ENCODE peak calls at places on chromosomes 11 and 22, in eight cellular contexts. D is tibial artery, T is cardiac fibroblast, L is fibroblast of lung, H is mucosa of descending colon, E is hepatocyte, C is lung, Q is transverse colon. M is an unnamed sample.
A peak's percentile ranks its signal among the peaks of the same experiment; 100 is the strongest.

GRCh38 chr22:33330534-33330933 is 272.4 kb upstream of the SYN3 start:
- DNase-seq in L (no peak), D (no peak), Q (no peak), H (no peak), E (no peak), T (no peak), C (no peak), M (no peak)

GRCh38 chr11:2549491-2549875 is 104.7 kb downstream of the KCNQ1 start:
- DNase-seq in E (no peak), T (no peak), Q (peak; percentile 5), L (no peak), C (no peak), H (no peak), D (peak; percentile 53), M (no peak)

GRCh38 chr11:113894421-113894996 is 10.1 kb upstream of the HTR3B start:
- DNase-seq in C (no peak), E (no peak), H (no peak), Q (no peak), D (no peak), L (no peak), T (no peak), M (no peak)

GRCh38 chr11:119178166-119178680 is 7.1 kb upstream of the NHERF4 start:
- DNase-seq in T (no peak), D (no peak), H (no peak), E (no peak), Q (no peak), L (no peak), C (no peak), M (no peak)

GRCh38 chr22:36928826-36929535 is 15.6 kb downstream of the CSF2RB start:
- DNase-seq in Q (no peak), E (no peak), L (no peak), C (no peak), H (no peak), T (no peak), D (no peak), M (no peak)

GRCh38 chr11:2521081-2521480 is 76.3 kb downstream of the KCNQ1 start:
- DNase-seq in D (peak; percentile 35), H (peak; percentile 0), L (no peak), C (no peak), E (no peak), Q (no peak), T (no peak), M (no peak)

GRCh38 chr22:37213941-37214340 is 1.7 kb upstream of the SSTR3 start:
- DNase-seq in E (no peak), T (no peak), L (no peak), H (no peak), D (peak; percentile 41), C (no peak), Q (no peak), M (no peak)

GRCh38 chr11:123419720-123420466 is 10.2 kb upstream of the GRAMD1B start:
- DNase-seq in Q (peak; percentile 15), E (peak; percentile 71), D (no peak), C (no peak), T (no peak), H (peak; percentile 21), L (no peak), M (no peak)

GRCh38 chr11:107505667-107506066 is 48.0 kb upstream of the CWF19L2 start:
- DNase-seq in T (no peak), H (no peak), D (no peak), E (no peak), L (no peak), C (no peak), Q (no peak), M (no peak)

GRCh38 chr22:48394787-48395620 is 1432.7 kb downstream of the BRD1 start:
- DNase-seq in L (no peak), D (peak; percentile 54), E (no peak), C (no peak), T (no peak), H (no peak), Q (no peak), M (no peak)

GRCh38 chr11:18368236-18368635 is 26.1 kb upstream of the LDHA start:
- DNase-seq in E (no peak), C (no peak), H (no peak), Q (no peak), T (peak; percentile 73), D (no peak), L (peak; percentile 75), M (no peak)

GRCh38 chr11:59953463-59954218 is 10.2 kb upstream of the OOSP4A start:
- DNase-seq in L (no peak), D (no peak), C (no peak), E (no peak), T (no peak), H (no peak), Q (no peak), M (no peak)

GRCh38 chr11:129365816-129366215 is 9.8 kb upstream of the BARX2 start:
- DNase-seq in D (no peak), L (no peak), H (no peak), T (no peak), Q (no peak), C (no peak), E (no peak), M (no peak)

GRCh38 chr22:17706451-17706900 is 67.8 kb downstream of the BID start:
- DNase-seq in D (peak; percentile 81), E (peak; percentile 77), T (peak; percentile 95), Q (peak; percentile 54), C (peak; percentile 50), L (peak; percentile 94), H (peak; percentile 54), M (peak; percentile 86)

GRCh38 chr22:36326178-36327161 is 61.3 kb downstream of the MYH9 start:
- DNase-seq in C (no peak), D (peak; percentile 80), Q (no peak), E (no peak), L (no peak), T (peak; percentile 29), H (no peak), M (no peak)

GRCh38 chr11:44389963-44390605 is 80.1 kb upstream of the ALX4 start:
- DNase-seq in L (no peak), D (no peak), H (no peak), C (no peak), Q (no peak), T (no peak), E (no peak), M (no peak)
- TF ChIP-seq CTCF in L (no peak), D (no peak), H (no peak), C (no peak), Q (no peak), T (no peak), E (no peak), M (no peak)

GRCh38 chr11:67585911-67586310 is 2.3 kb downstream of the GSTP1 start:
- DNase-seq in T (no peak), E (no peak), Q (no peak), C (no peak), D (no peak), L (no peak), H (no peak), M (no peak)

GRCh38 chr11:67583319-67584204 is at the start of gene GSTP1:
- DNase-seq in D (peak; percentile 97), Q (peak; percentile 92), C (peak; percentile 90), E (peak; percentile 98), H (peak; percentile 89), L (peak; percentile 87), T (peak; percentile 90), M (peak; percentile 32)

GRCh38 chr11:67586568-67587250 is 3.1 kb downstream of the GSTP1 start:
- DNase-seq in L (no peak), Q (no peak), C (no peak), H (no peak), T (no peak), D (no peak), E (no peak), M (no peak)

GRCh38 chr11:67584205-67584880 is 731 bp downstream of the GSTP1 start:
- DNase-seq in Q (peak; percentile 84), H (peak; percentile 83), L (peak; percentile 62), T (peak; percentile 52), D (peak; percentile 92), E (peak; percentile 81), C (peak; percentile 86), M (peak; percentile 14)

GRCh38 chr11:67584881-67585873 is 1.6 kb downstream of the GSTP1 start:
- DNase-seq in L (no peak), E (peak; percentile 62), T (no peak), C (no peak), Q (no peak), D (no peak), H (no peak), M (no peak)
- H3K4me3 ChIP-seq in L (peak overlapping the region; percentile 83), E (peak overlapping the region; percentile 69), T (peak overlapping the region; percentile 56), C (peak overlapping the region; percentile 67), Q (no peak overlapping the region), D (peak overlapping the region; percentile 69), H (no peak overlapping the region), M (peak overlapping the region; percentile 74)

GRCh38 chr11:43708776-43709175 is 28.2 kb downstream of the HSD17B12 start:
- DNase-seq in L (no peak), C (no peak), T (peak; percentile 18), D (no peak), Q (no peak), E (no peak), H (no peak), M (no peak)
- TF ChIP-seq CTCF in L (no peak), C (no peak), T (no peak), D (peak; percentile 31), Q (no peak), E (peak; percentile 16), H (no peak), M (no peak)

GRCh38 chr22:49573109-49573765 is 254.4 kb downstream of the BRD1 start:
- DNase-seq in L (no peak), E (no peak), H (no peak), Q (peak; percentile 1), C (no peak), T (no peak), D (peak; percentile 56), M (no peak)

GRCh38 chr22:49575703-49576081 is 252.0 kb downstream of the BRD1 start:
- DNase-seq in E (no peak), L (no peak), D (peak; percentile 58), C (no peak), Q (no peak), H (no peak), T (no peak), M (no peak)

GRCh38 chr22:49574205-49574604 is 253.5 kb downstream of the BRD1 start:
- DNase-seq in L (no peak), D (peak; percentile 55), H (no peak), E (no peak), T (no peak), Q (peak; percentile 4), C (no peak), M (no peak)

GRCh38 chr22:49576241-49577141 is 251.2 kb downstream of the BRD1 start:
- DNase-seq in E (no peak), H (no peak), T (no peak), C (no peak), D (peak; percentile 50), Q (peak; percentile 1), L (no peak), M (no peak)

DNA sequence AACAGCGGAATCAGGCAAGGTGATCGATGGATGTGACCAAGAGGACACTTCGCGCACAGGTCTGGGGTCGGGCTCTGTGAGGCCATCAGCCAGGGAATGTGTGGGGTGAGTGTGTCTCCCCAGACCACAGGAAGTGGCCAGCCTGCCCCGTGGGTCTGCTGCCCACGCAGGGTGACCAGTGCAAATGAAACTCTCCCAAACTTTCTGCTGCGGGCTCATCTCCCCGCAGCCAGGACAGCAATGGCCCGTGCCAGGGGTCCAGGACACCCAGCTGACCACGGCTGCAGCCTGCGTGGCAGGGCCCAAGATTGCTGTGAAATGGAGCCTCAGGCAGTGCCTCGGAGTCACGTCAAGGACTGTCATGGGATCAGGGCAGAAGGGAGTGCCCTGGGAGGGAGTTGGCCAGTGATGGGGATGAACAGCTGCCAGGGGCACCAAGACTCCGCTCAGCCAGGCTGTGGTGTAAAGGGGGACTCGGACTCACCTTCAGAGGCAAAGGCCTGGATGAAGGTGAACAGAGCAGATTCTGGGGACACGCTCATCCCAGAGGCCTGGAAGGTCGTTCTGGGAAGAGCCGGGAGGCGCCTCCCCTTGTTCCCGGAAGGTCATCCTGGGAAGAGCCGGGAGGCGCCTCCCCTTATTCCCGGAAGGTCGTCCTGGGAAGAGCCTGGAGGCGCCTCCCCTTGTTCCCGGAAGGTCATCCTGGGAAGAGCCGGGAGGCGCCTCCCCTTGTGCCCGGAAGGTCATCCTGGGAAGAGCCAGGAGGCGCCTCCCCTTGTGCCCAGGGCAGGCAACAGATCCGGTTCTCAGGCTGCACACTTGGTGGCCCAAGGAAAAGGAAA is 252.6 kb downstream of the BRD1 start:
- DNase-seq in H (no peak), Q (peak; percentile 2), D (peak; percentile 52), E (no peak), C (no peak), T (no peak), L (no peak), M (no peak)
- H3K4me3 ChIP-seq in H (no peak overlapping the region), Q (no peak overlapping the region), D (no peak overlapping the region), E (no peak overlapping the region), C (no peak overlapping the region), T (no peak overlapping the region), L (no peak overlapping the region), M (no peak overlapping the region)